ENCODE peak calls at places on chromosomes 1 and 21, in nine cellular contexts. One of them, this sample, is unnamed.

GRCh38 chr1:94727846-94728715 is 92.1 kb upstream of the SLC44A3 start:
- DNase-seq in HepG2: peak; percentile 54
- DNase-seq in left lung: peak; percentile 51
- DNase-seq in endothelial cell of umbilical vein: peak; percentile 73
- DNase-seq in fibroblast of lung: peak; percentile 97
- DNase-seq in adrenal gland: peak; percentile 48
- DNase-seq in endodermal cell: no peak
- DNase-seq in stomach: no peak
- DNase-seq in uterus: no peak
- DNase-seq in this sample: peak; percentile 93

GRCh38 chr21:27833298-27833697 is 866.4 kb upstream of the ADAMTS5 start:
- DNase-seq in HepG2: no peak
- DNase-seq in endothelial cell of umbilical vein: no peak
- DNase-seq in stomach: no peak
- DNase-seq in uterus: no peak
- DNase-seq in fibroblast of lung: no peak
- DNase-seq in adrenal gland: no peak
- DNase-seq in left lung: no peak
- DNase-seq in endodermal cell: no peak
- DNase-seq in this sample: no peak

GRCh38 chr1:154972517-154973343 is 1.8 kb upstream of the CKS1B start:
- DNase-seq in adrenal gland: peak; percentile 94
- DNase-seq in HepG2: peak; percentile 95
- DNase-seq in uterus: peak; percentile 64
- DNase-seq in left lung: peak; percentile 86
- DNase-seq in endothelial cell of umbilical vein: peak; percentile 95
- DNase-seq in stomach: peak; percentile 83
- DNase-seq in endodermal cell: peak; percentile 98
- DNase-seq in fibroblast of lung: peak; percentile 98
- DNase-seq in this sample: peak; percentile 86

GRCh38 chr1:77378723-77379533 is 97.1 kb downstream of the AK5 start:
- DNase-seq in fibroblast of lung: peak; percentile 59
- DNase-seq in endothelial cell of umbilical vein: peak; percentile 75
- DNase-seq in uterus: no peak
- DNase-seq in stomach: no peak
- DNase-seq in adrenal gland: no peak
- DNase-seq in HepG2: no peak
- DNase-seq in endodermal cell: no peak
- DNase-seq in left lung: no peak
- DNase-seq in this sample: peak; percentile 37

GRCh38 chr1:101704895-101705294 is 291.8 kb downstream of the OLFM3 start:
- DNase-seq in endodermal cell: no peak
- DNase-seq in endothelial cell of umbilical vein: no peak
- DNase-seq in HepG2: no peak
- DNase-seq in adrenal gland: no peak
- DNase-seq in stomach: no peak
- DNase-seq in uterus: no peak
- DNase-seq in fibroblast of lung: no peak
- DNase-seq in left lung: no peak
- DNase-seq in this sample: no peak

GRCh38 chr1:211843018-211843417 is 12.5 kb upstream of the LPGAT1 start:
- DNase-seq in endodermal cell: no peak
- DNase-seq in adrenal gland: no peak
- DNase-seq in left lung: no peak
- DNase-seq in fibroblast of lung: no peak
- DNase-seq in stomach: no peak
- DNase-seq in uterus: no peak
- DNase-seq in HepG2: no peak
- DNase-seq in endothelial cell of umbilical vein: no peak
- DNase-seq in this sample: no peak

GRCh38 chr1:86703696-86704455 is 500 bp upstream of the SH3GLB1 start:
- DNase-seq in uterus: no peak
- DNase-seq in left lung: no peak
- DNase-seq in endodermal cell: peak; percentile 83
- DNase-seq in adrenal gland: peak; percentile 55
- DNase-seq in fibroblast of lung: peak; percentile 25
- DNase-seq in endothelial cell of umbilical vein: peak; percentile 69
- DNase-seq in HepG2: peak; percentile 30
- DNase-seq in stomach: no peak
- DNase-seq in this sample: no peak

GRCh38 chr1:67052741-67053534 is 1.0 kb downstream of the SLC35D1 start:
- DNase-seq in left lung: peak; percentile 48
- DNase-seq in stomach: peak; percentile 40
- DNase-seq in uterus: peak; percentile 16
- DNase-seq in adrenal gland: peak; percentile 42
- DNase-seq in fibroblast of lung: peak; percentile 48
- DNase-seq in endodermal cell: peak; percentile 71
- DNase-seq in HepG2: peak; percentile 44
- DNase-seq in endothelial cell of umbilical vein: peak; percentile 64
- DNase-seq in this sample: no peak

GRCh38 chr1:91397605-91398004 is 7.0 kb downstream of the HFM1 start:
- DNase-seq in stomach: no peak
- DNase-seq in left lung: no peak
- DNase-seq in adrenal gland: no peak
- DNase-seq in uterus: no peak
- DNase-seq in fibroblast of lung: peak; percentile 9
- DNase-seq in endothelial cell of umbilical vein: no peak
- DNase-seq in endodermal cell: no peak
- DNase-seq in HepG2: no peak
- DNase-seq in this sample: no peak

GRCh38 chr1:82597620-82598019 is 796.9 kb downstream of the ADGRL2 start:
- DNase-seq in left lung: no peak
- DNase-seq in uterus: no peak
- DNase-seq in HepG2: no peak
- DNase-seq in fibroblast of lung: peak; percentile 55
- DNase-seq in endodermal cell: no peak
- DNase-seq in endothelial cell of umbilical vein: no peak
- DNase-seq in adrenal gland: no peak
- DNase-seq in stomach: no peak
- DNase-seq in this sample: no peak

GRCh38 chr1:3514404-3514803 is 59.9 kb downstream of the ARHGEF16 start:
- DNase-seq in uterus: no peak
- DNase-seq in stomach: no peak
- DNase-seq in left lung: no peak
- DNase-seq in HepG2: no peak
- DNase-seq in adrenal gland: no peak
- DNase-seq in endodermal cell: no peak
- DNase-seq in endothelial cell of umbilical vein: no peak
- DNase-seq in fibroblast of lung: no peak
- DNase-seq in this sample: no peak

GRCh38 chr1:166197141-166197540 is 30.3 kb upstream of the FAM78B start:
- DNase-seq in uterus: no peak
- DNase-seq in endodermal cell: no peak
- DNase-seq in stomach: no peak
- DNase-seq in fibroblast of lung: peak; percentile 85
- DNase-seq in adrenal gland: no peak
- DNase-seq in endothelial cell of umbilical vein: no peak
- DNase-seq in left lung: no peak
- DNase-seq in HepG2: no peak
- DNase-seq in this sample: no peak

GRCh38 chr1:114040273-114041043 is 61.2 kb downstream of the OLFML3 start:
- DNase-seq in endothelial cell of umbilical vein: no peak
- DNase-seq in HepG2: no peak
- DNase-seq in adrenal gland: no peak
- DNase-seq in uterus: no peak
- DNase-seq in endodermal cell: no peak
- DNase-seq in fibroblast of lung: peak; percentile 35
- DNase-seq in stomach: no peak
- DNase-seq in left lung: no peak
- DNase-seq in this sample: no peak

GRCh38 chr1:231036416-231036815 is 3.6 kb downstream of the FAM89A start:
- DNase-seq in HepG2: no peak
- DNase-seq in endodermal cell: no peak
- DNase-seq in fibroblast of lung: no peak
- DNase-seq in endothelial cell of umbilical vein: no peak
- DNase-seq in stomach: no peak
- DNase-seq in left lung: no peak
- DNase-seq in adrenal gland: no peak
- DNase-seq in uterus: no peak
- DNase-seq in this sample: no peak

GRCh38 chr21:34971656-34972055 is 77.4 kb downstream of the RUNX1 start:
- DNase-seq in uterus: no peak
- DNase-seq in endodermal cell: no peak
- DNase-seq in left lung: no peak
- DNase-seq in HepG2: no peak
- DNase-seq in stomach: no peak
- DNase-seq in fibroblast of lung: no peak
- DNase-seq in endothelial cell of umbilical vein: no peak
- DNase-seq in adrenal gland: no peak
- DNase-seq in this sample: no peak

GRCh38 chr21:42685036-42685435 is 31.6 kb downstream of the PDE9A start:
- DNase-seq in uterus: no peak
- DNase-seq in fibroblast of lung: no peak
- DNase-seq in adrenal gland: no peak
- DNase-seq in stomach: no peak
- DNase-seq in left lung: no peak
- DNase-seq in endothelial cell of umbilical vein: no peak
- DNase-seq in HepG2: no peak
- DNase-seq in endodermal cell: no peak
- DNase-seq in this sample: no peak

GRCh38 chr21:38930838-38931237 is 125.1 kb downstream of the ETS2 start:
- DNase-seq in fibroblast of lung: no peak
- DNase-seq in HepG2: no peak
- DNase-seq in endodermal cell: no peak
- DNase-seq in uterus: no peak
- DNase-seq in left lung: no peak
- DNase-seq in endothelial cell of umbilical vein: no peak
- DNase-seq in adrenal gland: peak; percentile 53
- DNase-seq in stomach: no peak
- DNase-seq in this sample: peak; percentile 33

DNA sequence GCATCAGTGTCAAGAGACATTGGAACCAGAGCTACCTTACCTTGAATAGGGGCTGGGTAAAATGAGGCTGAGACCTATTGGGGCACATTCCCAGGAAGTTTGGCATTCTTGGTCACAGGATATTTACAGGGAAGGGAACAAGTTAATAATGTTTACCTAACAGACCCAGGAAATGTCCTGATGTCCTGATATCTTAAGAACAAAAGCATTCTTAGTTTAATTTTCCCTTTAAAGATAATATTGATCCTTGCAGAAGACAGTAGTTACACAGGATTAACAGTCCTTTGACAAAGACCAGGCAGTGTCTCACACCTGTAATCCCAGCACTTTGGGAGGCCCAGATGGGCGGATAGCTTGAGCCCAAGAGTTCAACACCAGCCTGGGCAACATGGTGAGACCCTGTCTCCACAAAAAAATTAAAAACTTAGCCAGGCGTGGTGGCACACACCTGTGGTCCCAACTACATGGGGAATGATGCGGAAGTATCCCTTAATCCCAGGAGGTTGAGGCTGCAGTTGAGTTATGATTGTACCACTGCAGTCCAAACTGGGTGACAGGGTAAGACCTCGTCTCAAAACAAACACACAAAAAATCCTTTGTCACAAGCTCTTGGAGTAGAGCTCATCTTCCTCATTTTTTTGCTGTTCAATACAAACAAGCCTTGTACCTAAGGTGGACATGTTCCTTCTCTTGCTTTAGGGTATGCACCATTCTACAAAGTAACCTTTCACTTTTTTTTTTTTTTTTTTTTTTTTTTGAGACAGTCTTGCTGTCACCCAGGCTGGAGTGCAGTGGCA is 1.3 kb upstream of the TOMM20 start:
- DNase-seq in endodermal cell: peak; percentile 79
- DNase-seq in left lung: no peak
- DNase-seq in adrenal gland: no peak
- DNase-seq in fibroblast of lung: no peak
- DNase-seq in endothelial cell of umbilical vein: no peak
- DNase-seq in stomach: no peak
- DNase-seq in HepG2: peak; percentile 71
- DNase-seq in uterus: no peak
- DNase-seq in this sample: no peak
- H3K27ac ChIP-seq in endodermal cell: no peak overlapping the region
- H3K27ac ChIP-seq in left lung: no peak overlapping the region
- H3K27ac ChIP-seq in adrenal gland: no peak overlapping the region
- H3K27ac ChIP-seq in fibroblast of lung: no peak overlapping the region
- H3K27ac ChIP-seq in endothelial cell of umbilical vein: no peak overlapping the region
- H3K27ac ChIP-seq in stomach: peak overlapping the region; percentile 93
- H3K27ac ChIP-seq in HepG2: peak overlapping the region; percentile 94
- H3K27ac ChIP-seq in uterus: no peak overlapping the region
- H3K27ac ChIP-seq in this sample: no peak overlapping the region

DNA sequence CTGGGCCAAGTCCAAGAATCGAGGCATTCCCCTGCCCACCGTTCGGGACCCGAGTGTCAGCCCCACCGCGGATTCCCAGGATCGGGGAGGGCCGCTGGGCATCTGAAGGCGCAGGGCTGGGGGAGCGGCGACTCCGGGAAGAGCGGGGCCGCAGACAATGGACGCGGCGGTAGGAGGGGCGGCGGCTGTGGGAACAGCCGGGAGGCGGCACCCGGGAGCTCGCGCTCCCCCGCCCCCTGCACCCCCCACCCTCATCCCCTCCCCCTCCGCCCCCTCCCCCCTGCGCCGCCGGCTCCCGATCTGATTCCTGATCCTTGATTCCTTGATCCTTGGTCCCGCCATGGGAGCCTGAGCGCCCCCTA is at the start of gene VANGL2:
- DNase-seq in endothelial cell of umbilical vein: no peak
- DNase-seq in left lung: peak; percentile 72
- DNase-seq in uterus: peak; percentile 87
- DNase-seq in stomach: peak; percentile 78
- DNase-seq in endodermal cell: peak; percentile 96
- DNase-seq in HepG2: no peak
- DNase-seq in fibroblast of lung: peak; percentile 71
- DNase-seq in adrenal gland: peak; percentile 30
- DNase-seq in this sample: no peak
- TF ChIP-seq CTCF in endothelial cell of umbilical vein: no peak
- TF ChIP-seq CTCF in left lung: no peak
- TF ChIP-seq CTCF in uterus: no peak
- TF ChIP-seq CTCF in stomach: no peak
- TF ChIP-seq CTCF in endodermal cell: peak; percentile 4
- TF ChIP-seq CTCF in HepG2: no peak
- TF ChIP-seq CTCF in fibroblast of lung: no peak
- TF ChIP-seq CTCF in adrenal gland: no peak
- TF ChIP-seq CTCF in this sample: no peak

GRCh38 chr1:225931270-225932129 is 7.5 kb upstream of the PYCR2 start:
- DNase-seq in stomach: no peak
- DNase-seq in HepG2: no peak
- DNase-seq in fibroblast of lung: no peak
- DNase-seq in endothelial cell of umbilical vein: no peak
- DNase-seq in uterus: no peak
- DNase-seq in adrenal gland: no peak
- DNase-seq in endodermal cell: no peak
- DNase-seq in left lung: no peak
- DNase-seq in this sample: no peak
- H3K27ac ChIP-seq in stomach: no peak overlapping the region
- H3K27ac ChIP-seq in HepG2: no peak overlapping the region
- H3K27ac ChIP-seq in fibroblast of lung: no peak overlapping the region
- H3K27ac ChIP-seq in endothelial cell of umbilical vein: no peak overlapping the region
- H3K27ac ChIP-seq in uterus: no peak overlapping the region
- H3K27ac ChIP-seq in adrenal gland: no peak overlapping the region
- H3K27ac ChIP-seq in endodermal cell: no peak overlapping the region
- H3K27ac ChIP-seq in left lung: no peak overlapping the region
- H3K27ac ChIP-seq in this sample: no peak overlapping the region

GRCh38 chr1:106194206-106194605 is 862.3 kb upstream of the PRMT6 start:
- DNase-seq in fibroblast of lung: no peak
- DNase-seq in stomach: no peak
- DNase-seq in endothelial cell of umbilical vein: no peak
- DNase-seq in adrenal gland: no peak
- DNase-seq in uterus: no peak
- DNase-seq in left lung: no peak
- DNase-seq in HepG2: no peak
- DNase-seq in endodermal cell: no peak
- DNase-seq in this sample: no peak

GRCh38 chr1:106185089-106185488 is 871.4 kb upstream of the PRMT6 start:
- DNase-seq in left lung: no peak
- DNase-seq in endothelial cell of umbilical vein: no peak
- DNase-seq in uterus: no peak
- DNase-seq in HepG2: no peak
- DNase-seq in adrenal gland: no peak
- DNase-seq in endodermal cell: no peak
- DNase-seq in fibroblast of lung: no peak
- DNase-seq in stomach: no peak
- DNase-seq in this sample: no peak

GRCh38 chr1:106189780-106190179 is 866.7 kb upstream of the PRMT6 start:
- DNase-seq in uterus: no peak
- DNase-seq in adrenal gland: no peak
- DNase-seq in stomach: no peak
- DNase-seq in fibroblast of lung: no peak
- DNase-seq in HepG2: no peak
- DNase-seq in endothelial cell of umbilical vein: no peak
- DNase-seq in left lung: no peak
- DNase-seq in endodermal cell: no peak
- DNase-seq in this sample: no peak
- TF ChIP-seq CTCF in uterus: no peak
- TF ChIP-seq CTCF in adrenal gland: no peak
- TF ChIP-seq CTCF in stomach: no peak
- TF ChIP-seq CTCF in fibroblast of lung: no peak
- TF ChIP-seq CTCF in HepG2: no peak
- TF ChIP-seq CTCF in endothelial cell of umbilical vein: no peak
- TF ChIP-seq CTCF in left lung: no peak
- TF ChIP-seq CTCF in endodermal cell: peak; percentile 57
- TF ChIP-seq CTCF in this sample: no peak